ENCODE peak calls at places on chromosome 1, in nine cellular contexts. A, M, D, Q, R, W, H, X and G are unnamed samples. For H3K4me1, the result is how much of the 10 kb centered on the place peaks cover.

GRCh38 chr1:183022202-183023145 is 746 bp upstream of the LAMC1 start:
- DNase-seq in D (peak), A (peak), M (peak), R (peak), H (peak), Q (peak), W (peak), X (peak), G (peak)

GRCh38 chr1:209037064-209037463 is 546.5 kb upstream of the CAMK1G start:
- DNase-seq in A (no peak), H (no peak), R (no peak), M (no peak), D (no peak), Q (no peak), X (no peak), W (no peak), G (no peak)

GRCh38 chr1:32992489-32993214 is 28.0 kb upstream of the RNF19B start:
- DNase-seq in W (peak), M (peak), H (no peak), R (peak), D (peak), Q (peak), X (peak), A (peak), G (peak)

GRCh38 chr1:6386371-6386949 is 7.1 kb downstream of the ACOT7 start:
- DNase-seq in X (no peak), A (peak), W (no peak), Q (no peak), M (no peak), R (no peak), D (no peak), H (no peak), G (no peak)

GRCh38 chr1:200776949-200777348 is 38.3 kb downstream of the CAMSAP2 start:
- DNase-seq in H (no peak), Q (no peak), W (no peak), R (no peak), A (no peak), M (no peak), X (no peak), D (no peak), G (no peak)

GRCh38 chr1:66775646-66776045 is 23.4 kb downstream of the DYNLT5 start:
- DNase-seq in Q (no peak), H (no peak), A (no peak), X (no peak), M (no peak), R (no peak), W (no peak), D (no peak), G (no peak)

GRCh38 chr1:209704584-209704983 is at the start of gene HSD11B1:
- DNase-seq in H (no peak), W (peak), M (peak), A (peak), Q (peak), R (peak), X (peak), D (peak), G (no peak)

GRCh38 chr1:171948491-171948890 is 107.2 kb downstream of the DNM3 start:
- DNase-seq in R (no peak), D (no peak), X (no peak), W (no peak), A (peak), M (no peak), H (no peak), Q (no peak), G (no peak)

GRCh38 chr1:175410560-175410959 is 218.0 kb upstream of the KIAA0040 start:
- DNase-seq in H (no peak), Q (no peak), W (no peak), A (no peak), D (no peak), R (no peak), X (no peak), M (no peak), G (no peak)

GRCh38 chr1:211493865-211494653 is 2.1 kb upstream of the RD3 start:
- DNase-seq in D (no peak), H (no peak), R (no peak), X (no peak), A (no peak), M (peak), W (no peak), Q (no peak), G (no peak)

GRCh38 chr1:21478356-21478755 is 30.9 kb upstream of the ALPL start:
- DNase-seq in D (no peak), M (no peak), H (no peak), R (no peak), Q (no peak), X (no peak), W (no peak), A (no peak), G (no peak)

GRCh38 chr1:165842363-165843129 is 15.1 kb downstream of the UCK2 start:
- DNase-seq in A (peak), X (no peak), H (no peak), M (no peak), R (no peak), Q (no peak), D (no peak), W (no peak), G (no peak)

GRCh38 chr1:232856556-232856955 is 51.3 kb downstream of the MAP10 start:
- DNase-seq in R (no peak), M (no peak), W (no peak), X (no peak), D (no peak), A (no peak), H (no peak), Q (no peak), G (no peak)

GRCh38 chr1:161843156-161843555 is 77.0 kb downstream of the ATF6 start:
- DNase-seq in R (no peak), D (no peak), X (no peak), M (no peak), A (peak), Q (no peak), W (no peak), H (no peak), G (no peak)

GRCh38 chr1:247681288-247681897 is 1.9 kb upstream of the OR13G1 start:
- DNase-seq in R (peak), X (no peak), W (peak), H (peak), M (no peak), D (no peak), Q (no peak), A (no peak), G (no peak)

GRCh38 chr1:6470132-6471085 is 4.4 kb upstream of the TNFRSF25 start:
- DNase-seq in D (no peak), H (no peak), R (no peak), M (no peak), Q (peak), W (no peak), A (no peak), X (no peak), G (no peak)

GRCh38 chr1:239958063-239958462 is 133.6 kb upstream of the FMN2 start:
- DNase-seq in W (no peak), M (no peak), X (no peak), R (no peak), H (no peak), Q (no peak), D (no peak), A (no peak), G (no peak)

GRCh38 chr1:172883387-172883791 is 167.4 kb downstream of the TNFSF18 start:
- DNase-seq in Q (no peak), R (no peak), W (no peak), M (no peak), X (no peak), D (no peak), H (no peak), A (peak), G (no peak)

GRCh38 chr1:912740-913301 is 10.9 kb upstream of the SAMD11 start:
- DNase-seq in M (peak), H (no peak), D (peak), X (no peak), R (no peak), A (no peak), W (peak), Q (peak), G (peak)

GRCh38 chr1:20487236-20487590 is 1.2 kb upstream of the CAMK2N1 start:
- DNase-seq in X (no peak), R (no peak), M (no peak), H (peak), D (no peak), A (no peak), Q (no peak), W (no peak), G (no peak)

GRCh38 chr1:151972533-151973270 is 21.0 kb downstream of the S100A10 start:
- DNase-seq in H (no peak), Q (no peak), M (no peak), D (no peak), X (no peak), W (peak), R (peak), A (peak), G (no peak)

GRCh38 chr1:12618661-12619395 is 818 bp upstream of the DHRS3 start:
- DNase-seq in A (peak), D (peak), R (peak), X (no peak), W (peak), M (peak), Q (peak), H (peak), G (peak)

GRCh38 chr1:86542626-86543025 is 4.3 kb upstream of the CLCA4 start:
- DNase-seq in H (no peak), A (peak), D (no peak), M (no peak), X (no peak), Q (no peak), R (no peak), W (no peak), G (no peak)

GRCh38 chr1:58607391-58607790 is 30.3 kb upstream of the TACSTD2 start:
- DNase-seq in D (no peak), W (no peak), A (peak), X (no peak), M (no peak), R (no peak), H (no peak), Q (no peak), G (no peak)

GRCh38 chr1:59477867-59478266 is 181.0 kb downstream of the FGGY start:
- DNase-seq in W (no peak), D (no peak), A (no peak), M (no peak), R (no peak), H (no peak), X (no peak), Q (no peak), G (no peak)

GRCh38 chr1:5992814-5993552 is 758 bp upstream of the NPHP4 start:
- DNase-seq in D (peak), Q (no peak), W (no peak), R (no peak), A (no peak), X (no peak), M (no peak), H (peak), G (peak)

GRCh38 chr1:10225573-10225972 is 15.2 kb downstream of the KIF1B start:
- DNase-seq in H (no peak), R (no peak), W (no peak), D (no peak), Q (no peak), X (no peak), A (peak), M (no peak), G (no peak)

GRCh38 chr1:64956733-64957441 is 9.5 kb downstream of the JAK1 start:
- DNase-seq in D (no peak), A (no peak), W (no peak), H (no peak), Q (no peak), R (no peak), M (no peak), X (no peak), G (no peak)
- H3K4me1 ChIP-seq in D (under half), A (under half), W (half or more), H (under half), Q (under half), R (under half), M (half or more), X (under half), G (under half)

DNA sequence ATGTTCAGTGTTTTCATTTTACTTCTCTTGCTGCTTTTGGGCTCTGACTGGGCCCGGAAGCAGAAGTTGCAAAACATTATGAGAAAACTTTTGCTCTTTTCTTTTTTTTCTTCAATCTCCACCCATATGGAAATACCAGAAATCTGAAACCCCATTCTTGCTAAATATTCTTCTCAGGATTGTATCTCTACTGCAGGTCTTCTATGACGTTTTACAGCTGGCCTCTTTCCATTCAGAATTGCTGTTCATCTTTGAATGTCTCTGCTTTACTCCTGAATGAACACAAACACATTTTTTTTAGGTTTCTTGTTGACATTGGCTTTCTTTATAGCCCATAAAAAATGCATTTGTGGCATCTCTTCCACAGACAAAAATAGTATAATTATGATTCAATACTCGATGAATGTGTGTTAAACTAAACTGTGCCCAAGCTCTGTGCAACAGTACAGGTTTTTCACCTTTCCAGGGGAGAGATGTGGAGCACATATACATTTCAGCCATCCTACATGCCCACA is 18.8 kb downstream of the PTPRC start:
- DNase-seq in M (no peak), A (peak), X (no peak), H (no peak), W (no peak), R (no peak), Q (no peak), D (no peak), G (no peak)
- H3K27ac ChIP-seq in M (no peak), A (peak), X (peak), H (peak), W (peak), R (peak), Q (no peak), D (no peak), G (peak)

DNA sequence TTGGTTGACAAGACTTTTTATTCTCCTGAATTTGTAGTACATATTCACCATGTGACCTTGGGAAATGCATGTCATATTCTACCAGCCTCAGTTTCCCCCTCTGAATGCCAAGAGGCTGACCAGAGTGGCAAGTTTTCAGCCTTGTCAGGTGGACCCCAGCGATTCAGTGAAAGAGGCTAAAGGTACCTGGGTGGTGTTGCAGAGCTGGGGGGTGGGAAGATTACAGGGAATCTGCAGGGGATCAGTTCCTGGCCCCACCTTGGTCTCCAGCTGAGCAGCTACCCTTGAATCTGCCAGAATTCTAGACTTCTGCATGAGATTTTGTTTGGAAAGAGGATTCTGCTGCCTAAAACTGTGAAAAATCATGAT is 27.9 kb upstream of the KCNA2 start:
- DNase-seq in X (no peak), D (no peak), H (no peak), A (no peak), Q (no peak), M (no peak), R (no peak), W (no peak), G (no peak)
- H3K4me1 ChIP-seq in X (under half), D (under half), H (under half), A (under half), Q (under half), M (under half), R (under half), W (under half), G (under half)

DNA sequence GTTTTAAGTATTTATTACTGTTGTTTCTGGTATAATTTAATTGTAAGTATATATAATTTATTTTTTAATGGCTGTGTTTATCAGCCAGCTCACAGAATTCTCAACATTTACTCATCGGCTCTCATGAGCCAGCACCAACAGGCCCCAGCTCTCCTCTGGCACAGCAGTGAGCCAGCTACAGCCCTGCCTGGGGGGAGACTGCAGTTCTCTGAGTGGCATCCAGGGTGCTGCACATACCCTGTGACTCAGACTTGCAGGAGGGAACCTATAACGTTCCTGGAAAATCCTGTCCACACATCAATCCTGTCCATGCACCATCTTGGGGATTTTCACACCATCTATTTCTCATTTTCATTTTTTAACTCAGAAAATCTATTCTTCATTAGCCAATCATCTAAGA is 36.5 kb downstream of the FHAD1 start:
- DNase-seq in M (no peak), R (no peak), D (no peak), H (peak), W (no peak), Q (no peak), X (no peak), A (peak), G (peak)
- H3K27ac ChIP-seq in M (no peak), R (peak), D (no peak), H (no peak), W (peak), Q (no peak), X (no peak), A (no peak), G (no peak)

DNA sequence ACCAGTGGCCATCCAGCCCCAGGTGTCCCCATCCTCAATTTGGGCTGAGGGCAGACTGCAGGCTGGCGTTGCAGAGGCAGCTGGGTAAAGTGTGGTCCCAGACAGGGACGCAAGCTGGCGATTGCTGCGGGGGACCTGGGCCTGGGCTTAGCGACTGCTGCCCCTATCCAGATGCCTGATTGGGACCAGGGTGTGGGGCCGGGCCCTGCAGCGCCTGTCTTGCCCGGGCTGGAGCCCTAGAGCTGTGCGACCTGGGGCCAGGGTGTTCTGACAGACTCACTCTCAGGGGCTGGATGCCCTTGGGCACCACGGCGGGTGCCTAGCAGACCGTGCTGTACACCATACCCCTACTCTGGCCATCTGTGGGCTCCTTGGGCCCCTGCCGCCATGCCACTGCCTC is 16.2 kb upstream of the FAAP20 start:
- DNase-seq in M (peak), Q (no peak), W (no peak), R (no peak), X (no peak), H (no peak), D (peak), A (no peak), G (no peak)
- H3K4me1 ChIP-seq in M (half or more), Q (under half), W (half or more), R (under half), X (half or more), H (under half), D (under half), A (half or more), G (under half)

GRCh38 chr1:17523487-17524029 is 15.9 kb upstream of the ARHGEF10L start:
- DNase-seq in M (no peak), X (no peak), A (no peak), H (no peak), R (no peak), D (no peak), W (no peak), Q (no peak), G (no peak)

GRCh38 chr1:17529381-17529780 is 10.1 kb upstream of the ARHGEF10L start:
- DNase-seq in D (no peak), H (no peak), Q (no peak), W (no peak), R (no peak), X (no peak), A (no peak), M (no peak), G (no peak)

GRCh38 chr1:17527036-17527914 is 12.2 kb upstream of the ARHGEF10L start:
- DNase-seq in D (no peak), H (no peak), M (no peak), R (peak), Q (no peak), A (peak), X (no peak), W (peak), G (no peak)

GRCh38 chr1:17525065-17525464 is 14.4 kb upstream of the ARHGEF10L start:
- DNase-seq in A (no peak), X (no peak), R (no peak), W (no peak), H (no peak), D (no peak), Q (no peak), M (no peak), G (no peak)

GRCh38 chr1:17525996-17526686 is 13.4 kb upstream of the ARHGEF10L start:
- DNase-seq in H (no peak), D (no peak), M (no peak), X (no peak), Q (no peak), R (no peak), A (no peak), W (no peak), G (no peak)
- H3K27ac ChIP-seq in H (no peak), D (no peak), M (no peak), X (peak), Q (no peak), R (peak), A (no peak), W (peak), G (no peak)

GRCh38 chr1:203169770-203170520 is 5.7 kb downstream of the MYBPH start:
- DNase-seq in X (no peak), H (no peak), R (no peak), A (no peak), D (peak), W (no peak), M (peak), Q (no peak), G (no peak)

GRCh38 chr1:203167913-203168200 is 7.8 kb downstream of the MYBPH start:
- DNase-seq in W (no peak), D (peak), R (no peak), Q (no peak), A (no peak), M (no peak), H (no peak), X (no peak), G (no peak)

GRCh38 chr1:203168256-203168786 is 7.3 kb downstream of the MYBPH start:
- DNase-seq in A (no peak), W (no peak), R (no peak), X (no peak), M (peak), Q (no peak), D (peak), H (no peak), G (no peak)

GRCh38 chr1:203167026-203167912 is 8.4 kb downstream of the MYBPH start:
- DNase-seq in W (peak), R (no peak), D (peak), Q (no peak), M (no peak), X (no peak), H (no peak), A (no peak), G (no peak)

GRCh38 chr1:203168991-203169390 is 6.6 kb downstream of the MYBPH start:
- DNase-seq in W (no peak), D (peak), H (no peak), M (peak), A (no peak), Q (no peak), R (no peak), X (no peak), G (no peak)
- H3K4me1 ChIP-seq in W (under half), D (under half), H (under half), M (under half), A (under half), Q (under half), R (under half), X (under half), G (under half)